ENCODE peak calls at places on chromosomes 4 and X, in six cellular contexts. D, T, Q, L, S and G are unnamed samples.
A peak's percentile ranks its signal among the peaks of the same experiment; 100 is the strongest.

GRCh38 chr4:151717909-151718613 is 42.7 kb downstream of the GATB start:
- DNase-seq in D (no peak), T (no peak), Q (no peak), L (no peak), S (no peak), G (peak; percentile 48)

GRCh38 chrX:133254666-133255065 is 36.5 kb upstream of the TFDP3 start:
- DNase-seq in D (no peak), T (no peak), Q (no peak), L (no peak), S (peak; percentile 12), G (peak; percentile 34)

GRCh38 chr4:65968873-65969272 is 298.6 kb upstream of the EPHA5 start:
- DNase-seq in D (no peak), T (no peak), Q (no peak), L (peak; percentile 71), S (no peak), G (peak; percentile 60)

GRCh38 chrX:153659268-153659667 is 12.3 kb downstream of the DUSP9 start:
- DNase-seq in D (no peak), T (no peak), Q (no peak), L (no peak), S (no peak), G (no peak)

GRCh38 chrX:15911729-15912550 is 57.3 kb upstream of the AP1S2 start:
- DNase-seq in D (no peak), T (no peak), Q (no peak), L (peak; percentile 13), S (no peak), G (peak; percentile 76)

GRCh38 chr4:93983133-93983532 is 154.6 kb downstream of the ATOH1 start:
- DNase-seq in D (peak; percentile 13), T (no peak), Q (no peak), L (no peak), S (no peak), G (no peak)

GRCh38 chr4:180086480-180087170 is 2156.6 kb upstream of the TENM3 start:
- DNase-seq in D (no peak), T (no peak), Q (no peak), L (no peak), S (no peak), G (no peak)

GRCh38 chrX:39416547-39417262 is 615.4 kb downstream of the MID1IP1 start:
- DNase-seq in D (no peak), T (no peak), Q (no peak), L (no peak), S (no peak), G (no peak)